ENCODE peak calls at places on chromosomes 16 and 17, in ten cellular contexts. F is fibroblast of lung; L is stimulated activated CD4-positive, alpha-beta T cell treated with anti-CD3 and anti-CD28 coated beads, Interleukin-1b, Interleukin-23, amount 100 ng/mL, for 1 hour; I is amniotic stem cell; Q is gastrocnemius medialis; J is left colon; W is activated naive CD4-positive, alpha-beta T cell; Z is GM04504; T is T1000; B is epithelial cell of prostate. P is an unnamed sample.

GRCh38 chr16:2482181-2483107 is 7.5 kb downstream of the TBC1D24 start:
- DNase-seq in F (peak; percentile 53), L (no peak), I (no peak), Q (peak; percentile 53), J (peak; percentile 29), W (no peak), Z (peak; percentile 61), T (no peak), B (no peak), P (peak; percentile 48)

GRCh38 chr16:3606441-3606840 is 5.0 kb downstream of the SLX4 start:
- DNase-seq in F (no peak), L (no peak), I (no peak), Q (no peak), J (no peak), W (no peak), Z (no peak), T (no peak), B (no peak), P (no peak)

GRCh38 chr17:30234954-30235353 is 543 bp downstream of the SLC6A4 start:
- DNase-seq in F (no peak), L (no peak), I (no peak), Q (no peak), J (no peak), W (no peak), Z (no peak), T (no peak), B (no peak), P (no peak)

GRCh38 chr16:28067604-28068382 is 4.3 kb upstream of the GSG1L start:
- DNase-seq in F (peak; percentile 90), L (no peak), I (no peak), Q (no peak), J (no peak), W (no peak), Z (no peak), T (no peak), B (no peak), P (peak; percentile 10)

GRCh38 chr16:252366-253337 is 18.0 kb downstream of the FAM234A start:
- DNase-seq in F (no peak), L (no peak), I (no peak), Q (no peak), J (peak; percentile 69), W (no peak), Z (no peak), T (no peak), B (no peak), P (no peak)

GRCh38 chr16:66948034-66948821 is 12.8 kb upstream of the CES3 start:
- DNase-seq in F (no peak), L (no peak), I (no peak), Q (no peak), J (peak; percentile 50), W (no peak), Z (no peak), T (no peak), B (no peak), P (no peak)

GRCh38 chr17:28615260-28615940 is 1.4 kb upstream of the RSKR start:
- DNase-seq in F (no peak), L (no peak), I (no peak), Q (no peak), J (no peak), W (no peak), Z (no peak), T (no peak), B (no peak), P (no peak)

GRCh38 chr16:31274831-31275816 is 15.3 kb downstream of the ITGAM start:
- DNase-seq in F (no peak), L (no peak), I (no peak), Q (no peak), J (no peak), W (no peak), Z (no peak), T (no peak), B (peak; percentile 94), P (no peak)

GRCh38 chr16:23302045-23302956 is at the start of gene SCNN1B:
- DNase-seq in F (no peak), L (no peak), I (no peak), Q (no peak), J (peak; percentile 80), W (no peak), Z (no peak), T (no peak), B (no peak), P (no peak)

GRCh38 chr17:10051112-10051511 is 146.0 kb upstream of the RCVRN start:
- DNase-seq in F (no peak), L (no peak), I (no peak), Q (no peak), J (no peak), W (no peak), Z (no peak), T (peak; percentile 23), B (no peak), P (no peak)

GRCh38 chr17:62790554-62790953 is 17.6 kb downstream of the MARCHF10 start:
- DNase-seq in F (peak; percentile 94), L (no peak), I (peak; percentile 74), Q (no peak), J (no peak), W (no peak), Z (peak; percentile 60), T (no peak), B (no peak), P (peak; percentile 57)

GRCh38 chr16:22206847-22207714 is 1.0 kb downstream of the EEF2K start:
- DNase-seq in F (peak; percentile 80), L (peak; percentile 49), I (no peak), Q (peak; percentile 89), J (peak; percentile 83), W (peak; percentile 7), Z (no peak), T (peak; percentile 32), B (no peak), P (peak; percentile 67)

GRCh38 chr16:720507-720989 is 398 bp upstream of the ANTKMT start:
- DNase-seq in F (peak; percentile 73), L (no peak), I (no peak), Q (no peak), J (peak; percentile 56), W (no peak), Z (no peak), T (peak; percentile 30), B (no peak), P (peak; percentile 30)

GRCh38 chr17:7515912-7516610 is 31.9 kb downstream of the POLR2A start:
- DNase-seq in F (peak; percentile 51), L (no peak), I (no peak), Q (no peak), J (peak; percentile 67), W (no peak), Z (no peak), T (no peak), B (no peak), P (no peak)

GRCh38 chr17:35095741-35096140 is 23.9 kb downstream of the RAD51D start:
- DNase-seq in F (no peak), L (no peak), I (no peak), Q (no peak), J (no peak), W (no peak), Z (no peak), T (no peak), B (no peak), P (no peak)

GRCh38 chr16:88062341-88062861 is 111.2 kb downstream of the BANP start:
- DNase-seq in F (peak; percentile 91), L (no peak), I (peak; percentile 73), Q (no peak), J (no peak), W (no peak), Z (peak; percentile 72), T (no peak), B (no peak), P (peak; percentile 26)

GRCh38 chr16:9438991-9439390 is 347.5 kb downstream of the HAPSTR1 start:
- DNase-seq in F (no peak), L (no peak), I (no peak), Q (no peak), J (no peak), W (no peak), Z (no peak), T (no peak), B (no peak), P (no peak)